ENCODE peak calls at places on chromosomes 2 and 18, in four cellular contexts. S is mesothelial cell of epicardium, K is omental fat pad, J is lung microvascular endothelial cell. X is an unnamed sample.
A peak's percentile ranks its signal among the peaks of the same experiment; 100 is the strongest.

GRCh38 chr18:7617738-7618422 is 50.8 kb downstream of the PTPRM start:
- DNase-seq in K (no peak), S (no peak), J (peak; percentile 65), X (peak; percentile 66)

GRCh38 chr2:6958616-6959235 is 41.5 kb downstream of the RNF144A start:
- DNase-seq in K (no peak), S (no peak), J (no peak), X (no peak)

GRCh38 chr2:181231886-181232644 is 225.1 kb upstream of the ITGA4 start:
- DNase-seq in K (no peak), J (no peak), S (no peak), X (no peak)

GRCh38 chr2:202035089-202035940 is 1.7 kb downstream of the FZD7 start:
- DNase-seq in K (no peak), J (peak; percentile 26), S (peak; percentile 70), X (no peak)

GRCh38 chr2:196249860-196250259 is 78.5 kb upstream of the STK17B start:
- DNase-seq in J (peak; percentile 32), S (no peak), K (no peak), X (no peak)

GRCh38 chr2:31467426-31467825 is 52.9 kb upstream of the XDH start:
- DNase-seq in S (no peak), K (no peak), J (no peak), X (no peak)

GRCh38 chr2:120237491-120237902 is 14.3 kb upstream of the TMEM185B start:
- DNase-seq in K (no peak), S (no peak), J (peak; percentile 76), X (peak; percentile 97)

GRCh38 chr18:55018602-55019001 is 59.3 kb upstream of the CCDC68 start:
- DNase-seq in S (no peak), J (peak; percentile 64), K (no peak), X (peak; percentile 72)

GRCh38 chr2:237704476-237705224 is 77.3 kb downstream of the LRRFIP1 start:
- DNase-seq in S (no peak), K (no peak), J (peak; percentile 62), X (peak; percentile 78)

GRCh38 chr2:26672112-26672817 is 20.3 kb upstream of the KCNK3 start:
- DNase-seq in J (no peak), K (no peak), S (no peak), X (no peak)

GRCh38 chr2:227939271-227940027 is 68.0 kb downstream of the DAW1 start:
- DNase-seq in S (no peak), K (no peak), J (peak; percentile 50), X (peak; percentile 50)

GRCh38 chr2:88269832-88270231 is 99.7 kb downstream of the THNSL2 start:
- DNase-seq in K (no peak), S (no peak), J (no peak), X (no peak)

GRCh38 chr18:79245517-79246001 is 150.2 kb upstream of the NFATC1 start:
- DNase-seq in J (peak; percentile 64), S (no peak), K (no peak), X (peak; percentile 89)

GRCh38 chr2:238869293-238870124 is 21.6 kb downstream of the TWIST2 start:
- DNase-seq in K (no peak), J (no peak), S (no peak), X (no peak)

GRCh38 chr2:105325389-105325963 is 4.1 kb downstream of the TGFBRAP1 start:
- DNase-seq in K (no peak), S (no peak), J (peak; percentile 95), X (peak; percentile 70)

GRCh38 chr2:231425811-231426703 is 30.5 kb downstream of the B3GNT7 start:
- DNase-seq in J (no peak), S (no peak), K (no peak), X (peak; percentile 47)

GRCh38 chr2:8515390-8515761 is 166.5 kb upstream of the ID2 start:
- DNase-seq in S (no peak), K (no peak), J (no peak), X (no peak)

GRCh38 chr2:36587091-36587490 is 10.9 kb downstream of the FEZ2 start:
- DNase-seq in S (no peak), K (no peak), J (no peak), X (no peak)

GRCh38 chr2:72983500-72984039 is 66.3 kb downstream of the EMX1 start:
- DNase-seq in K (no peak), J (no peak), S (no peak), X (no peak)

GRCh38 chr2:200419325-200419724 is 90.5 kb downstream of the KCTD18 start:
- DNase-seq in S (no peak), J (no peak), K (no peak), X (no peak)

GRCh38 chr2:218908721-218909619 is 28.3 kb downstream of the WNT10A start:
- DNase-seq in S (peak; percentile 93), K (peak; percentile 89), J (peak; percentile 45), X (peak; percentile 87)

GRCh38 chr18:44733069-44733753 is 52.5 kb downstream of the SETBP1 start:
- DNase-seq in K (no peak), J (peak; percentile 10), S (no peak), X (peak; percentile 55)

GRCh38 chr2:120094795-120095194 is 81.9 kb downstream of the EPB41L5 start:
- DNase-seq in J (no peak), S (no peak), K (no peak), X (no peak)

GRCh38 chr2:16204791-16205620 is 264.7 kb downstream of the MYCN start:
- DNase-seq in S (no peak), K (no peak), J (no peak), X (no peak)

GRCh38 chr2:234096164-234096563 is 45.7 kb downstream of the SPP2 start:
- DNase-seq in S (no peak), K (no peak), J (no peak), X (no peak)

GRCh38 chr2:14427982-14428567 is 204.4 kb upstream of the LRATD1 start:
- DNase-seq in K (no peak), S (no peak), J (no peak), X (peak; percentile 5)

GRCh38 chr2:110955546-110955945 is 165.2 kb upstream of the BCL2L11 start:
- DNase-seq in S (no peak), K (no peak), J (no peak), X (no peak)

GRCh38 chr18:74501386-74501785 is 5.2 kb downstream of the CNDP2 start:
- DNase-seq in J (no peak), S (no peak), K (no peak), X (no peak)

GRCh38 chr2:18077724-18078123 is 199.3 kb downstream of the KCNS3 start:
- DNase-seq in S (no peak), J (no peak), K (no peak), X (peak; percentile 94)

GRCh38 chr2:182903566-182903965 is 37.1 kb upstream of the FRZB start:
- DNase-seq in K (no peak), S (no peak), J (no peak), X (no peak)

GRCh38 chr2:237361194-237361986 is 52.6 kb downstream of the COL6A3 start:
- DNase-seq in J (no peak), S (no peak), K (no peak), X (no peak)

GRCh38 chr2:134021830-134022524 is 231.9 kb upstream of the MGAT5 start:
- DNase-seq in J (no peak), S (no peak), K (no peak), X (no peak)

GRCh38 chr18:65968605-65969004 is 217.8 kb downstream of the CDH7 start:
- DNase-seq in J (no peak), S (no peak), K (no peak), X (no peak)

GRCh38 chr18:46250084-46250811 is 146.1 kb downstream of the HAUS1 start:
- DNase-seq in K (no peak), S (no peak), J (peak; percentile 90), X (peak; percentile 70)